ENCODE peak calls at places on chromosome 11, in seven cellular contexts. One of them, this sample, is unnamed. For H3K4me1 and H3K9me3, the result is how much of the 10 kb centered on the place peaks cover.

GRCh38 chr11:128852327-128853023 is 14.6 kb downstream of the KCNJ1 start:
- DNase-seq in ovary: no peak
- DNase-seq in prostate gland: no peak
- DNase-seq in heart left ventricle: peak
- DNase-seq in breast epithelium: no peak
- DNase-seq in Peyer's patch: no peak
- DNase-seq in uterus: no peak
- DNase-seq in this sample: no peak

GRCh38 chr11:17443423-17443822 is 33.2 kb downstream of the ABCC8 start:
- DNase-seq in ovary: no peak
- DNase-seq in prostate gland: no peak
- DNase-seq in heart left ventricle: no peak
- DNase-seq in breast epithelium: no peak
- DNase-seq in Peyer's patch: no peak
- DNase-seq in uterus: no peak
- DNase-seq in this sample: no peak

GRCh38 chr11:87719311-87720073 is 455.8 kb downstream of the RAB38 start:
- DNase-seq in ovary: no peak
- DNase-seq in prostate gland: no peak
- DNase-seq in heart left ventricle: no peak
- DNase-seq in breast epithelium: no peak
- DNase-seq in Peyer's patch: no peak
- DNase-seq in uterus: no peak
- DNase-seq in this sample: no peak

GRCh38 chr11:65129649-65130441 is 4.5 kb downstream of the SYVN1 start:
- DNase-seq in ovary: no peak
- DNase-seq in prostate gland: no peak
- DNase-seq in heart left ventricle: no peak
- DNase-seq in breast epithelium: no peak
- DNase-seq in Peyer's patch: peak
- DNase-seq in uterus: no peak
- DNase-seq in this sample: no peak

GRCh38 chr11:108115495-108116140 is 5.7 kb upstream of the ACAT1 start:
- DNase-seq in ovary: peak
- DNase-seq in prostate gland: peak
- DNase-seq in heart left ventricle: peak
- DNase-seq in breast epithelium: peak
- DNase-seq in Peyer's patch: peak
- DNase-seq in uterus: peak
- DNase-seq in this sample: peak

GRCh38 chr11:133659542-133660201 is 127.4 kb upstream of the OPCML start:
- DNase-seq in ovary: no peak
- DNase-seq in prostate gland: no peak
- DNase-seq in heart left ventricle: no peak
- DNase-seq in breast epithelium: no peak
- DNase-seq in Peyer's patch: no peak
- DNase-seq in uterus: no peak
- DNase-seq in this sample: no peak

GRCh38 chr11:9790703-9791102 is 126.8 kb downstream of the SWAP70 start:
- DNase-seq in ovary: no peak
- DNase-seq in prostate gland: no peak
- DNase-seq in heart left ventricle: no peak
- DNase-seq in breast epithelium: no peak
- DNase-seq in Peyer's patch: no peak
- DNase-seq in uterus: no peak
- DNase-seq in this sample: no peak

GRCh38 chr11:30741039-30741550 is 154.9 kb upstream of the MPPED2 start:
- DNase-seq in ovary: no peak
- DNase-seq in prostate gland: no peak
- DNase-seq in heart left ventricle: no peak
- DNase-seq in breast epithelium: no peak
- DNase-seq in Peyer's patch: no peak
- DNase-seq in uterus: peak
- DNase-seq in this sample: no peak

GRCh38 chr11:19642185-19642591 is 70.4 kb upstream of the NAV2 start:
- DNase-seq in ovary: no peak
- DNase-seq in prostate gland: peak
- DNase-seq in heart left ventricle: no peak
- DNase-seq in breast epithelium: no peak
- DNase-seq in Peyer's patch: no peak
- DNase-seq in uterus: no peak
- DNase-seq in this sample: no peak

GRCh38 chr11:59186130-59186594 is 14.2 kb downstream of the DTX4 start:
- DNase-seq in ovary: no peak
- DNase-seq in prostate gland: no peak
- DNase-seq in heart left ventricle: no peak
- DNase-seq in breast epithelium: no peak
- DNase-seq in Peyer's patch: peak
- DNase-seq in uterus: no peak
- DNase-seq in this sample: no peak

GRCh38 chr11:92969293-92969633 is 188 bp upstream of the MTNR1B start:
- DNase-seq in ovary: no peak
- DNase-seq in prostate gland: no peak
- DNase-seq in heart left ventricle: no peak
- DNase-seq in breast epithelium: no peak
- DNase-seq in Peyer's patch: no peak
- DNase-seq in uterus: no peak
- DNase-seq in this sample: no peak

GRCh38 chr11:10322830-10323792 is 18.2 kb downstream of the ADM start:
- DNase-seq in ovary: no peak
- DNase-seq in prostate gland: peak
- DNase-seq in heart left ventricle: no peak
- DNase-seq in breast epithelium: peak
- DNase-seq in Peyer's patch: no peak
- DNase-seq in uterus: peak
- DNase-seq in this sample: no peak

GRCh38 chr11:122817121-122817520 is 21.2 kb upstream of the CRTAM start:
- DNase-seq in ovary: no peak
- DNase-seq in prostate gland: peak
- DNase-seq in heart left ventricle: no peak
- DNase-seq in breast epithelium: no peak
- DNase-seq in Peyer's patch: no peak
- DNase-seq in uterus: no peak
- DNase-seq in this sample: no peak

GRCh38 chr11:122814401-122814800 is 23.9 kb upstream of the CRTAM start:
- DNase-seq in ovary: no peak
- DNase-seq in prostate gland: no peak
- DNase-seq in heart left ventricle: no peak
- DNase-seq in breast epithelium: no peak
- DNase-seq in Peyer's patch: no peak
- DNase-seq in uterus: no peak
- DNase-seq in this sample: no peak

GRCh38 chr11:122816701-122817100 is 21.6 kb upstream of the CRTAM start:
- DNase-seq in ovary: no peak
- DNase-seq in prostate gland: no peak
- DNase-seq in heart left ventricle: no peak
- DNase-seq in breast epithelium: no peak
- DNase-seq in Peyer's patch: no peak
- DNase-seq in uterus: no peak
- DNase-seq in this sample: no peak

GRCh38 chr11:122813176-122813917 is 25.0 kb upstream of the CRTAM start:
- DNase-seq in ovary: no peak
- DNase-seq in prostate gland: no peak
- DNase-seq in heart left ventricle: no peak
- DNase-seq in breast epithelium: no peak
- DNase-seq in Peyer's patch: no peak
- DNase-seq in uterus: no peak
- DNase-seq in this sample: no peak

GRCh38 chr11:122815900-122816299 is 22.4 kb upstream of the CRTAM start:
- DNase-seq in ovary: no peak
- DNase-seq in prostate gland: no peak
- DNase-seq in heart left ventricle: no peak
- DNase-seq in breast epithelium: no peak
- DNase-seq in Peyer's patch: no peak
- DNase-seq in uterus: no peak
- DNase-seq in this sample: no peak
- H3K4me1 ChIP-seq in ovary: under half
- H3K4me1 ChIP-seq in prostate gland: under half
- H3K4me1 ChIP-seq in heart left ventricle: under half
- H3K4me1 ChIP-seq in breast epithelium: under half
- H3K4me1 ChIP-seq in Peyer's patch: under half
- H3K4me1 ChIP-seq in uterus: under half
- H3K4me1 ChIP-seq in this sample: under half

GRCh38 chr11:61864814-61865775 is 26.2 kb downstream of the FADS3 start:
- DNase-seq in ovary: no peak
- DNase-seq in prostate gland: no peak
- DNase-seq in heart left ventricle: no peak
- DNase-seq in breast epithelium: no peak
- DNase-seq in Peyer's patch: no peak
- DNase-seq in uterus: no peak
- DNase-seq in this sample: no peak
- TF ChIP-seq POLR2A in ovary: no peak
- TF ChIP-seq POLR2A in prostate gland: no peak
- TF ChIP-seq POLR2A in heart left ventricle: no peak
- TF ChIP-seq POLR2A in breast epithelium: no peak
- TF ChIP-seq POLR2A in Peyer's patch: no peak
- TF ChIP-seq POLR2A in uterus: no peak
- TF ChIP-seq POLR2A in this sample: no peak

GRCh38 chr11:73029408-73029807 is 112.7 kb downstream of the FCHSD2 start:
- DNase-seq in ovary: no peak
- DNase-seq in prostate gland: no peak
- DNase-seq in heart left ventricle: no peak
- DNase-seq in breast epithelium: no peak
- DNase-seq in Peyer's patch: no peak
- DNase-seq in uterus: no peak
- DNase-seq in this sample: no peak

GRCh38 chr11:73030130-73030529 is 112.0 kb downstream of the FCHSD2 start:
- DNase-seq in ovary: no peak
- DNase-seq in prostate gland: no peak
- DNase-seq in heart left ventricle: no peak
- DNase-seq in breast epithelium: no peak
- DNase-seq in Peyer's patch: no peak
- DNase-seq in uterus: no peak
- DNase-seq in this sample: no peak

GRCh38 chr11:73024646-73025045 is 117.5 kb downstream of the FCHSD2 start:
- DNase-seq in ovary: no peak
- DNase-seq in prostate gland: no peak
- DNase-seq in heart left ventricle: no peak
- DNase-seq in breast epithelium: no peak
- DNase-seq in Peyer's patch: no peak
- DNase-seq in uterus: no peak
- DNase-seq in this sample: no peak

GRCh38 chr11:73034330-73034729 is 107.8 kb downstream of the FCHSD2 start:
- DNase-seq in ovary: no peak
- DNase-seq in prostate gland: no peak
- DNase-seq in heart left ventricle: no peak
- DNase-seq in breast epithelium: no peak
- DNase-seq in Peyer's patch: no peak
- DNase-seq in uterus: no peak
- DNase-seq in this sample: no peak

DNA sequence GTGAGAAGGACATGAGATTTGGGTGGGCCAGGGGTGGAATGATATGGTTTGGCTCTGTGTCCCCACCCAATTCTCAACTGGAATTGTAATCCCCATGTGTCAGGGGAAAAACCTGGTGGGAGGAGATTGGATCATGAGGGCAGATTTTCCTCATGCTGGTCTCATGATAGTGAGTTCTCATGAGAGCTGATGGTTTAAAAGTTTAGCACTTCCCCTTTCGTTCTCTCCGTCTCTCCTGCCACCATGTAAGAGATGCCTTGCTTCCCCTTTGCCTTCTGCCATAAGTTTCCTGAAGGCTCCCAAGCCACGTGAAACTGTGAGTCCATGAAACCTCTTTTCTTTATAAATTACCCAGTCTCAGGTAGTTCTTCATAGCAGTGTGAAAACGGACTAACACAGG is 113.5 kb downstream of the FCHSD2 start:
- DNase-seq in ovary: no peak
- DNase-seq in prostate gland: no peak
- DNase-seq in heart left ventricle: no peak
- DNase-seq in breast epithelium: no peak
- DNase-seq in Peyer's patch: no peak
- DNase-seq in uterus: no peak
- DNase-seq in this sample: no peak
- H3K9me3 ChIP-seq in ovary: under half
- H3K9me3 ChIP-seq in prostate gland: under half
- H3K9me3 ChIP-seq in heart left ventricle: under half
- H3K9me3 ChIP-seq in breast epithelium: under half
- H3K9me3 ChIP-seq in Peyer's patch: under half
- H3K9me3 ChIP-seq in uterus: under half
- H3K9me3 ChIP-seq in this sample: under half

DNA sequence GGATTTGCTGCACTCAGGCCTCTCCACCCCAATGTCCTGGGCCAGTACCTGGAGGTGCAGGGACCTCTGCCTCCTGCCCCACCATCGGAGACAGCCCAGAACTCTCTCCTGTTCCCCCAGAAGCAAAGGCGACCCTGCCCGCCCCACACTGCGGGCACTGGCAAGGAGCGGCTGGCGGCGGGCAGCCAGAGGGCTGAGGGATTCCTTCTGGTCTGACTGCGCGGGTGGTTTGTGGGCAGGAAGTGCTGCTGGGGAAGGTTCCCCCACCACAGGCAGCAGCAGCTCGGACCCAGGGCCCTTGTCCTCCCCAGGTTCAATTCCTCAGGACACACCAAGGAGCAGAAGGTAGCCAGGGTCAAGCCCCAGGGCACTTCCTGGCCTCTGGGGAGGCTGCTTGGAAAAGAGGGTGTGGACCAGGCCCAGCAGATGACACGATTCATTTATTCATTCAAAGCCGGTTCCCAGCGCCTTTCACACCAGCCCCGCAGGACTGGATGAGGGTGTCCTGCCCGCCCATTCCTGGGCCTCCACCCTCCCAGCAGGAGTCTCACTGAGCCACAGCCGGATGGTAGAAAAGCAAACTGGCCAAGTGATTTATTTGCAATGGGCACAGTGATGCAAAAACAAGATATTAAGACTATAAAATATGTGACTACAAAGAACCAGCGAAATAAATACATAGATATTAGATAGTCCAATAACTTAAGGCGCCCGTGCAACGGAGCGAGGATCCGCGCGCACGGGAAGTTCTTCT is 1.2 kb downstream of the PHLDA2 start:
- DNase-seq in ovary: no peak
- DNase-seq in prostate gland: no peak
- DNase-seq in heart left ventricle: no peak
- DNase-seq in breast epithelium: no peak
- DNase-seq in Peyer's patch: no peak
- DNase-seq in uterus: no peak
- DNase-seq in this sample: no peak
- H3K4me1 ChIP-seq in ovary: under half
- H3K4me1 ChIP-seq in prostate gland: under half
- H3K4me1 ChIP-seq in heart left ventricle: under half
- H3K4me1 ChIP-seq in breast epithelium: under half
- H3K4me1 ChIP-seq in Peyer's patch: half or more
- H3K4me1 ChIP-seq in uterus: under half
- H3K4me1 ChIP-seq in this sample: under half